ENCODE peak calls at places on chromosomes 11 and 22, in nine cellular contexts. One of them, this sample, is unnamed.

GRCh38 chr11:26230021-26230420 is 101.9 kb upstream of the ANO3 start:
- DNase-seq in fibroblast of lung: peak
- DNase-seq in nephron progenitor cell: no peak
- DNase-seq in body of pancreas: no peak
- DNase-seq in AG10803: peak
- DNase-seq in AG09309: no peak
- DNase-seq in uterus: no peak
- DNase-seq in coronary artery: no peak
- DNase-seq in Calu3: no peak
- DNase-seq in this sample: no peak

GRCh38 chr11:46520971-46521745 is 72.7 kb downstream of the AMBRA1 start:
- DNase-seq in fibroblast of lung: peak
- DNase-seq in nephron progenitor cell: no peak
- DNase-seq in body of pancreas: no peak
- DNase-seq in AG10803: peak
- DNase-seq in AG09309: no peak
- DNase-seq in uterus: no peak
- DNase-seq in coronary artery: no peak
- DNase-seq in Calu3: no peak
- DNase-seq in this sample: no peak

GRCh38 chr11:8671242-8671641 is 11.2 kb downstream of the TRIM66 start:
- DNase-seq in fibroblast of lung: peak
- DNase-seq in nephron progenitor cell: peak
- DNase-seq in body of pancreas: no peak
- DNase-seq in AG10803: peak
- DNase-seq in AG09309: peak
- DNase-seq in uterus: peak
- DNase-seq in coronary artery: no peak
- DNase-seq in Calu3: no peak
- DNase-seq in this sample: no peak

GRCh38 chr11:70692131-70692530 is 293.8 kb downstream of the CTTN start:
- DNase-seq in fibroblast of lung: no peak
- DNase-seq in nephron progenitor cell: no peak
- DNase-seq in body of pancreas: no peak
- DNase-seq in AG10803: no peak
- DNase-seq in AG09309: no peak
- DNase-seq in uterus: no peak
- DNase-seq in coronary artery: no peak
- DNase-seq in Calu3: no peak
- DNase-seq in this sample: no peak

GRCh38 chr22:43498856-43499253 is 87.0 kb downstream of the MPPED1 start:
- DNase-seq in fibroblast of lung: no peak
- DNase-seq in nephron progenitor cell: no peak
- DNase-seq in body of pancreas: no peak
- DNase-seq in AG10803: no peak
- DNase-seq in AG09309: no peak
- DNase-seq in uterus: no peak
- DNase-seq in coronary artery: no peak
- DNase-seq in Calu3: no peak
- DNase-seq in this sample: no peak

GRCh38 chr22:31082606-31083376 is 1.7 kb downstream of the SMTN start:
- DNase-seq in fibroblast of lung: peak
- DNase-seq in nephron progenitor cell: peak
- DNase-seq in body of pancreas: peak
- DNase-seq in AG10803: peak
- DNase-seq in AG09309: no peak
- DNase-seq in uterus: peak
- DNase-seq in coronary artery: peak
- DNase-seq in Calu3: peak
- DNase-seq in this sample: no peak

GRCh38 chr11:86497310-86497709 is 122.6 kb downstream of the CCDC81 start:
- DNase-seq in fibroblast of lung: no peak
- DNase-seq in nephron progenitor cell: no peak
- DNase-seq in body of pancreas: no peak
- DNase-seq in AG10803: peak
- DNase-seq in AG09309: no peak
- DNase-seq in uterus: no peak
- DNase-seq in coronary artery: no peak
- DNase-seq in Calu3: no peak
- DNase-seq in this sample: no peak

GRCh38 chr11:95086116-95086515 is 3.5 kb upstream of the ENDOD1 start:
- DNase-seq in fibroblast of lung: no peak
- DNase-seq in nephron progenitor cell: no peak
- DNase-seq in body of pancreas: no peak
- DNase-seq in AG10803: no peak
- DNase-seq in AG09309: no peak
- DNase-seq in uterus: no peak
- DNase-seq in coronary artery: no peak
- DNase-seq in Calu3: no peak
- DNase-seq in this sample: no peak

GRCh38 chr22:48943567-48944432 is 883.9 kb downstream of the BRD1 start:
- DNase-seq in fibroblast of lung: no peak
- DNase-seq in nephron progenitor cell: peak
- DNase-seq in body of pancreas: no peak
- DNase-seq in AG10803: peak
- DNase-seq in AG09309: no peak
- DNase-seq in uterus: no peak
- DNase-seq in coronary artery: peak
- DNase-seq in Calu3: no peak
- DNase-seq in this sample: no peak

GRCh38 chr11:20208622-20209090 is 48.4 kb upstream of the DBX1 start:
- DNase-seq in fibroblast of lung: no peak
- DNase-seq in nephron progenitor cell: peak
- DNase-seq in body of pancreas: no peak
- DNase-seq in AG10803: no peak
- DNase-seq in AG09309: no peak
- DNase-seq in uterus: no peak
- DNase-seq in coronary artery: no peak
- DNase-seq in Calu3: no peak
- DNase-seq in this sample: no peak

GRCh38 chr22:24985824-24986214 is 33.3 kb downstream of the KIAA1671 start:
- DNase-seq in fibroblast of lung: peak
- DNase-seq in nephron progenitor cell: no peak
- DNase-seq in body of pancreas: no peak
- DNase-seq in AG10803: peak
- DNase-seq in AG09309: no peak
- DNase-seq in uterus: peak
- DNase-seq in coronary artery: peak
- DNase-seq in Calu3: no peak
- DNase-seq in this sample: no peak

GRCh38 chr22:42229455-42230149 is 40.9 kb downstream of the TCF20 start:
- DNase-seq in fibroblast of lung: peak
- DNase-seq in nephron progenitor cell: no peak
- DNase-seq in body of pancreas: peak
- DNase-seq in AG10803: peak
- DNase-seq in AG09309: no peak
- DNase-seq in uterus: peak
- DNase-seq in coronary artery: no peak
- DNase-seq in Calu3: no peak
- DNase-seq in this sample: no peak

GRCh38 chr11:6297831-6298230 is 22.5 kb downstream of the CAVIN3 start:
- DNase-seq in fibroblast of lung: peak
- DNase-seq in nephron progenitor cell: no peak
- DNase-seq in body of pancreas: no peak
- DNase-seq in AG10803: no peak
- DNase-seq in AG09309: no peak
- DNase-seq in uterus: no peak
- DNase-seq in coronary artery: no peak
- DNase-seq in Calu3: no peak
- DNase-seq in this sample: no peak

GRCh38 chr22:35540600-35541253 is at the start of gene RASD2:
- DNase-seq in fibroblast of lung: no peak
- DNase-seq in nephron progenitor cell: peak
- DNase-seq in body of pancreas: peak
- DNase-seq in AG10803: peak
- DNase-seq in AG09309: no peak
- DNase-seq in uterus: peak
- DNase-seq in coronary artery: no peak
- DNase-seq in Calu3: peak
- DNase-seq in this sample: no peak

GRCh38 chr11:66637557-66638176 is 836 bp upstream of the RBM4 start:
- DNase-seq in fibroblast of lung: no peak
- DNase-seq in nephron progenitor cell: no peak
- DNase-seq in body of pancreas: no peak
- DNase-seq in AG10803: no peak
- DNase-seq in AG09309: no peak
- DNase-seq in uterus: no peak
- DNase-seq in coronary artery: no peak
- DNase-seq in Calu3: no peak
- DNase-seq in this sample: no peak

GRCh38 chr11:66641834-66642233 is 3.3 kb downstream of the RBM4 start:
- DNase-seq in fibroblast of lung: no peak
- DNase-seq in nephron progenitor cell: no peak
- DNase-seq in body of pancreas: no peak
- DNase-seq in AG10803: peak
- DNase-seq in AG09309: no peak
- DNase-seq in uterus: no peak
- DNase-seq in coronary artery: no peak
- DNase-seq in Calu3: no peak
- DNase-seq in this sample: no peak

GRCh38 chr11:66639066-66639813 is 737 bp downstream of the RBM4 start:
- DNase-seq in fibroblast of lung: peak
- DNase-seq in nephron progenitor cell: no peak
- DNase-seq in body of pancreas: no peak
- DNase-seq in AG10803: peak
- DNase-seq in AG09309: peak
- DNase-seq in uterus: no peak
- DNase-seq in coronary artery: no peak
- DNase-seq in Calu3: peak
- DNase-seq in this sample: no peak

GRCh38 chr11:66636411-66636810 is 2.1 kb upstream of the RBM4 start:
- DNase-seq in fibroblast of lung: no peak
- DNase-seq in nephron progenitor cell: no peak
- DNase-seq in body of pancreas: no peak
- DNase-seq in AG10803: no peak
- DNase-seq in AG09309: no peak
- DNase-seq in uterus: no peak
- DNase-seq in coronary artery: no peak
- DNase-seq in Calu3: no peak
- DNase-seq in this sample: no peak

DNA sequence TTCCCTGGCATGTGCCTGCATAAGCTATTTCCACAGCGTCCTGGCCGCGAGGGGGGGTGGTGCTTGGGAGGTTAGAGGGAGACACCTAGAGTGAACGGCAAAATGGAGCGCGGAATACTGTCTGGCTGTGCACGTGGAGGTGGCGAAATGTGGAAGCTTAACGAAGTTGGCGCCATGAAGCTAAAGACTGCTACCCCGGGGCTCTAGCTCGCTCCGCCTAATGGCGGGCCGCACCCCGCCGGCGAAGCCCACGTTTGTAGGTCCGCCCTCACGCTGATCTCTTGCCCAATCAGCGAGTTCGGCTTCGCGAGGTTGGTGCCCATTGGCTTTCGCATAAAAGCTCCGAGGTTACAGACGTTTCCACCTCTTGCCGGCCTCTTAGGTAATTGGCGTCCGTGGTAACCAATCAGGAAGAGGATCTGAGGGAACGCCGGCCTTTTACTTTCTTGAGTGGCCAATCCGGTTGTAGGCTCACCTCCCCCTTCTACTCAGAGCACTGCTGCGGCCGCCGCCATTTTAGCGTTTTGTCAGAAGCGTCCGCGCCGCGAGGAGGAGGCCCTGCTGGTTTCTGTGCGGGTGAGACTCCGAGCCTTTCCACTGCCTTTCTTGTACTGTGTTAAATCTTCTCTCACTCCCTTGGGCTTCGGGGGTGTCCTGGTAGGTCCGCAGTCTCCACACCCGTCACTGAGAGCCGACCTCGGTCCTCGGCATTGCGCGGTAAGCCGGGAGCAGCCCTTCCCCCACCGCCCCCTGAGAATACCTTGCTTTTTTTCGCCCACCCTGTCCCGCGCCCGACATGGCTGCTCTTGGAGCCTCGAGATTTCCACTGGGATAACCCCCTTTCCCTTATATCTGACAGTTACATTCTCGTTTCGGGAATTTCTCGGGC is at the start of gene RBM4:
- DNase-seq in fibroblast of lung: peak
- DNase-seq in nephron progenitor cell: peak
- DNase-seq in body of pancreas: peak
- DNase-seq in AG10803: peak
- DNase-seq in AG09309: peak
- DNase-seq in uterus: peak
- DNase-seq in coronary artery: peak
- DNase-seq in Calu3: peak
- DNase-seq in this sample: peak
- TF ChIP-seq CTCF in fibroblast of lung: no peak
- TF ChIP-seq CTCF in nephron progenitor cell: no peak
- TF ChIP-seq CTCF in body of pancreas: no peak
- TF ChIP-seq CTCF in AG10803: peak
- TF ChIP-seq CTCF in AG09309: peak
- TF ChIP-seq CTCF in uterus: no peak
- TF ChIP-seq CTCF in coronary artery: no peak
- TF ChIP-seq CTCF in Calu3: no peak
- TF ChIP-seq CTCF in this sample: no peak

DNA sequence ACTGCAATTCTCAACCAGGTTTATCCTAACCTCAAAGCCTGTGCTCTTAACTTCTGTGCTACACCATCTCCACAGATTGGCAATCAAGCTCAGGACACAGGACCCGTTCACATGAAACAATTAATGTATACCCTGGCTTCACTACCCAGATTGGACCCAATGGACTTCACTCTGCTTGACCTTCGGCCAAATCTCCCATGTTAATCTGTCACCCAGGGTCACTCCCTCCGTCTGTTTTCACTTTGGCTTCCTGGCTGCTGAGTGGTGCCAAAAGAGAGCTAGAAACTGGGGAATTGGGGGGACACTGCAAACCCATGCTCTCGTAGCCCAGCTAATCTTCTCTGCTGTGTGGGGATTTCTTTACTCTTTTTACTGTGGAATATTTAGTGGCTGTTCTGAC is 216.1 kb upstream of the ZC3H12C start:
- DNase-seq in fibroblast of lung: no peak
- DNase-seq in nephron progenitor cell: peak
- DNase-seq in body of pancreas: no peak
- DNase-seq in AG10803: no peak
- DNase-seq in AG09309: no peak
- DNase-seq in uterus: no peak
- DNase-seq in coronary artery: no peak
- DNase-seq in Calu3: no peak
- DNase-seq in this sample: no peak
- TF ChIP-seq CTCF in fibroblast of lung: no peak
- TF ChIP-seq CTCF in nephron progenitor cell: no peak
- TF ChIP-seq CTCF in body of pancreas: no peak
- TF ChIP-seq CTCF in AG10803: no peak
- TF ChIP-seq CTCF in AG09309: no peak
- TF ChIP-seq CTCF in uterus: no peak
- TF ChIP-seq CTCF in coronary artery: no peak
- TF ChIP-seq CTCF in Calu3: no peak
- TF ChIP-seq CTCF in this sample: no peak

GRCh38 chr11:82229346-82229745 is 504.3 kb downstream of the FAM181B start:
- DNase-seq in fibroblast of lung: peak
- DNase-seq in nephron progenitor cell: no peak
- DNase-seq in body of pancreas: no peak
- DNase-seq in AG10803: peak
- DNase-seq in AG09309: no peak
- DNase-seq in uterus: no peak
- DNase-seq in coronary artery: no peak
- DNase-seq in Calu3: no peak
- DNase-seq in this sample: no peak
- TF ChIP-seq CTCF in fibroblast of lung: peak
- TF ChIP-seq CTCF in nephron progenitor cell: peak
- TF ChIP-seq CTCF in body of pancreas: no peak
- TF ChIP-seq CTCF in AG10803: peak
- TF ChIP-seq CTCF in AG09309: no peak
- TF ChIP-seq CTCF in uterus: peak
- TF ChIP-seq CTCF in coronary artery: no peak
- TF ChIP-seq CTCF in Calu3: no peak
- TF ChIP-seq CTCF in this sample: peak

GRCh38 chr11:119030329-119031047 is at the start of gene SLC37A4:
- DNase-seq in fibroblast of lung: peak
- DNase-seq in nephron progenitor cell: peak
- DNase-seq in body of pancreas: peak
- DNase-seq in AG10803: peak
- DNase-seq in AG09309: peak
- DNase-seq in uterus: peak
- DNase-seq in coronary artery: peak
- DNase-seq in Calu3: peak
- DNase-seq in this sample: peak
- TF ChIP-seq CTCF in fibroblast of lung: peak
- TF ChIP-seq CTCF in nephron progenitor cell: no peak
- TF ChIP-seq CTCF in body of pancreas: peak
- TF ChIP-seq CTCF in AG10803: no peak
- TF ChIP-seq CTCF in AG09309: peak
- TF ChIP-seq CTCF in uterus: peak
- TF ChIP-seq CTCF in coronary artery: peak
- TF ChIP-seq CTCF in Calu3: peak
- TF ChIP-seq CTCF in this sample: peak

This sample was measured in mesothelial cell of epicardium.